ENCODE peak calls at places on chromosomes 4 and X, in five cellular contexts. R is kidney, N is iPS-NIHi11, S is NAMALWA, Q is ascending aorta. A is an unnamed sample.

GRCh38 chr4:96102541-96103018 is 262.7 kb downstream of the PDHA2 start:
- DNase-seq in S (no peak), N (no peak), R (no peak), Q (no peak), A (no peak)

GRCh38 chrX:31224321-31225012 is 152.6 kb upstream of the FTHL17 start:
- DNase-seq in Q (no peak), R (no peak), S (no peak), N (no peak), A (no peak)

GRCh38 chr4:82268050-82268825 is 105.6 kb downstream of the HNRNPD start:
- DNase-seq in R (no peak), S (peak), N (peak), Q (no peak), A (peak)

GRCh38 chr4:78650106-78651021 is 98.8 kb downstream of the ANXA3 start:
- DNase-seq in R (no peak), Q (no peak), N (no peak), S (no peak), A (no peak)

GRCh38 chr4:76689079-76689817 is 208.7 kb downstream of the SOWAHB start:
- DNase-seq in Q (no peak), N (peak), S (no peak), R (peak), A (no peak)

GRCh38 chrX:147565239-147565638 is 346.5 kb upstream of the FMR1 start:
- DNase-seq in Q (no peak), R (no peak), S (no peak), N (no peak), A (no peak)

GRCh38 chr4:122765702-122766352 is 33.3 kb downstream of the BBS12 start:
- DNase-seq in R (no peak), Q (no peak), S (no peak), N (no peak), A (no peak)

GRCh38 chr4:112897548-112897947 is 151.9 kb upstream of the ANK2 start:
- DNase-seq in N (no peak), R (no peak), Q (no peak), S (no peak), A (peak)

GRCh38 chrX:11285661-11286060 is 7.6 kb upstream of the AMELX start:
- DNase-seq in N (no peak), Q (no peak), R (no peak), S (no peak), A (no peak)

A was measured in HAP-1.